ENCODE peak calls at places on chromosome 3, in six cellular contexts. Y is LNCaP clone FGC, Q is thoracic aorta, K is heart left ventricle, V is IMR-90, X is ELF-1. D is an unnamed sample.

GRCh38 chr3:28150465-28151206 is 90.8 kb upstream of the CMC1 start:
- DNase-seq in Y (no peak), Q (no peak), K (peak; percentile 9), V (no peak), X (no peak), D (no peak)

GRCh38 chr3:152969557-152970300 is 134.8 kb downstream of the P2RY1 start:
- DNase-seq in Y (peak; percentile 69), Q (no peak), K (no peak), V (no peak), X (peak; percentile 3), D (no peak)

GRCh38 chr3:4751057-4752051 is 227.9 kb upstream of the BHLHE40 start:
- DNase-seq in Y (no peak), Q (no peak), K (no peak), V (peak; percentile 87), X (no peak), D (no peak)

GRCh38 chr3:157606392-157607197 is 103.4 kb upstream of the VEPH1 start:
- DNase-seq in Y (no peak), Q (no peak), K (peak; percentile 15), V (peak; percentile 71), X (peak; percentile 92), D (peak; percentile 40)

GRCh38 chr3:4158329-4158728 is 144.8 kb upstream of the SETMAR start:
- DNase-seq in Y (no peak), Q (no peak), K (no peak), V (no peak), X (no peak), D (no peak)

GRCh38 chr3:146803746-146804145 is 198.6 kb upstream of the PLSCR5 start:
- DNase-seq in Y (no peak), Q (no peak), K (no peak), V (peak; percentile 60), X (peak; percentile 11), D (no peak)

GRCh38 chr3:53709256-53709655 is 137.0 kb downstream of the CHDH start:
- DNase-seq in Y (no peak), Q (no peak), K (no peak), V (no peak), X (no peak), D (no peak)

GRCh38 chr3:123552095-123552714 is 32.6 kb downstream of the HACD2 start:
- DNase-seq in Y (no peak), Q (no peak), K (no peak), V (peak; percentile 25), X (no peak), D (no peak)

GRCh38 chr3:134073583-134073945 is 43.8 kb upstream of the SLCO2A1 start:
- DNase-seq in Y (no peak), Q (no peak), K (no peak), V (no peak), X (no peak), D (no peak)

GRCh38 chr3:43998841-43999805 is 242.6 kb upstream of the TOPAZ1 start:
- DNase-seq in Y (no peak), Q (no peak), K (no peak), V (no peak), X (peak; percentile 82), D (no peak)